ENCODE peak calls at places on chromosomes 13 and 19, in ten cellular contexts. F is stomach, C is right cardiac atrium, R is MG63, Q is IMR-90, O is Caco-2, H is heart right ventricle, N is psoas muscle, L is adrenal gland, X is upper lobe of right lung. W is an unnamed sample.

GRCh38 chr19:2507109-2507508 is 31.2 kb downstream of the GADD45B start:
- DNase-seq in R (peak; percentile 32), N (no peak), L (no peak), X (no peak), F (peak; percentile 65), O (no peak), C (no peak), Q (peak; percentile 89), H (no peak), W (peak; percentile 32)

GRCh38 chr19:3132971-3133792 is 2.7 kb upstream of the GNA15 start:
- DNase-seq in X (peak; percentile 74), C (no peak), F (no peak), O (no peak), R (no peak), Q (peak; percentile 21), H (peak; percentile 37), N (no peak), L (peak; percentile 53), W (peak; percentile 64)

GRCh38 chr19:9354651-9355050 is 8.2 kb upstream of the ZNF177 start:
- DNase-seq in C (no peak), H (no peak), F (no peak), Q (no peak), O (no peak), X (no peak), L (no peak), R (no peak), N (no peak), W (no peak)

GRCh38 chr13:43732726-43733125 is 54.0 kb downstream of the ENOX1 start:
- DNase-seq in O (no peak), N (no peak), R (no peak), H (no peak), X (no peak), L (no peak), F (no peak), C (no peak), Q (no peak), W (no peak)

GRCh38 chr13:109074436-109074835 is 445.0 kb downstream of the MYO16 start:
- DNase-seq in H (no peak), C (no peak), F (no peak), N (no peak), X (no peak), Q (no peak), O (no peak), L (no peak), R (no peak), W (no peak)

GRCh38 chr19:7856277-7856581 is 18.0 kb downstream of the PRR36 start:
- DNase-seq in R (no peak), C (no peak), Q (no peak), N (no peak), H (no peak), F (no peak), L (no peak), O (no peak), X (no peak), W (no peak)

GRCh38 chr19:50361290-50362029 is 4.0 kb downstream of the NAPSA start:
- DNase-seq in L (no peak), C (no peak), X (peak; percentile 86), Q (no peak), O (no peak), F (no peak), H (no peak), N (no peak), R (no peak), W (peak; percentile 65)

GRCh38 chr13:52615817-52616216 is 26.4 kb upstream of the HNRNPA1L2 start:
- DNase-seq in C (no peak), R (no peak), H (no peak), X (no peak), Q (no peak), F (no peak), L (no peak), N (no peak), O (no peak), W (peak; percentile 14)

GRCh38 chr13:30868806-30869470 is 37.1 kb upstream of the MEDAG start:
- DNase-seq in L (no peak), Q (peak; percentile 45), C (no peak), N (no peak), O (no peak), X (no peak), F (no peak), R (peak; percentile 72), H (no peak), W (no peak)

GRCh38 chr19:15935167-15935702 is 906 bp upstream of the CYP4F11 start:
- DNase-seq in R (peak; percentile 41), Q (no peak), F (no peak), C (no peak), N (no peak), O (no peak), H (no peak), L (no peak), X (no peak), W (no peak)

GRCh38 chr13:110570886-110571285 is 9.4 kb upstream of the RAB20 start:
- DNase-seq in Q (no peak), H (no peak), F (no peak), C (no peak), R (no peak), N (no peak), X (peak; percentile 42), L (no peak), O (no peak), W (no peak)

GRCh38 chr19:19900124-19900523 is 622 bp upstream of the ZNF93 start:
- DNase-seq in Q (peak; percentile 75), H (no peak), C (no peak), L (no peak), X (no peak), F (no peak), O (no peak), N (no peak), R (peak; percentile 21), W (peak; percentile 5)
- H3K4me3 ChIP-seq in Q (peak overlapping the region; percentile 73), H (peak overlapping the region; percentile 79), C (peak overlapping the region; percentile 77), L (no peak overlapping the region), X (peak overlapping the region; percentile 80), F (peak overlapping the region; percentile 71), O (peak overlapping the region; percentile 64), N (peak overlapping the region; percentile 81), R (peak overlapping the region; percentile 84), W (peak overlapping the region; percentile 76)

GRCh38 chr13:46472384-46472783 is 80.6 kb upstream of the LRCH1 start:
- DNase-seq in N (no peak), X (no peak), R (no peak), Q (no peak), O (peak; percentile 59), F (no peak), C (no peak), H (no peak), L (no peak), W (no peak)
- H3K4me3 ChIP-seq in N (no peak overlapping the region), X (no peak overlapping the region), R (no peak overlapping the region), Q (no peak overlapping the region), O (no peak overlapping the region), F (no peak overlapping the region), C (no peak overlapping the region), H (no peak overlapping the region), L (no peak overlapping the region), W (no peak overlapping the region)

GRCh38 chr19:42348211-42348610 is 22.8 kb downstream of the MEGF8 start:
- DNase-seq in N (no peak), H (no peak), F (no peak), R (no peak), L (no peak), O (no peak), Q (no peak), X (no peak), C (no peak), W (no peak)

GRCh38 chr19:42345191-42345812 is 19.9 kb downstream of the MEGF8 start:
- DNase-seq in N (no peak), C (no peak), F (no peak), O (no peak), R (no peak), Q (peak; percentile 38), H (no peak), X (no peak), L (no peak), W (no peak)

GRCh38 chr19:42349378-42350107 is 24.1 kb downstream of the MEGF8 start:
- DNase-seq in X (no peak), F (no peak), C (no peak), O (no peak), R (no peak), Q (no peak), H (no peak), L (no peak), N (no peak), W (peak; percentile 47)

GRCh38 chr19:42343344-42344110 is 18.1 kb downstream of the MEGF8 start:
- DNase-seq in H (no peak), F (no peak), C (peak; percentile 52), O (no peak), Q (no peak), X (no peak), L (no peak), N (no peak), R (no peak), W (peak; percentile 89)

GRCh38 chr19:42344336-42344893 is 19.0 kb downstream of the MEGF8 start:
- DNase-seq in R (no peak), Q (no peak), N (no peak), L (no peak), O (no peak), H (no peak), C (peak; percentile 34), F (no peak), X (no peak), W (peak; percentile 45)
- H3K4me3 ChIP-seq in R (no peak overlapping the region), Q (no peak overlapping the region), N (no peak overlapping the region), L (no peak overlapping the region), O (no peak overlapping the region), H (no peak overlapping the region), C (no peak overlapping the region), F (no peak overlapping the region), X (no peak overlapping the region), W (no peak overlapping the region)

GRCh38 chr13:41006296-41006695 is 12.8 kb downstream of the ELF1 start:
- DNase-seq in H (no peak), Q (no peak), L (no peak), R (no peak), X (no peak), C (no peak), F (no peak), N (no peak), O (no peak), W (no peak)

GRCh38 chr13:41004875-41005693 is 14.0 kb downstream of the ELF1 start:
- DNase-seq in C (no peak), X (no peak), H (no peak), L (no peak), N (no peak), O (no peak), R (no peak), Q (no peak), F (no peak), W (no peak)

GRCh38 chr13:41006951-41007350 is 12.2 kb downstream of the ELF1 start:
- DNase-seq in O (no peak), L (no peak), Q (no peak), N (no peak), X (no peak), H (no peak), R (no peak), C (no peak), F (no peak), W (no peak)

GRCh38 chr13:41007359-41008118 is 11.6 kb downstream of the ELF1 start:
- DNase-seq in O (no peak), Q (peak; percentile 30), L (no peak), R (no peak), H (no peak), X (no peak), C (no peak), N (no peak), F (no peak), W (no peak)

DNA sequence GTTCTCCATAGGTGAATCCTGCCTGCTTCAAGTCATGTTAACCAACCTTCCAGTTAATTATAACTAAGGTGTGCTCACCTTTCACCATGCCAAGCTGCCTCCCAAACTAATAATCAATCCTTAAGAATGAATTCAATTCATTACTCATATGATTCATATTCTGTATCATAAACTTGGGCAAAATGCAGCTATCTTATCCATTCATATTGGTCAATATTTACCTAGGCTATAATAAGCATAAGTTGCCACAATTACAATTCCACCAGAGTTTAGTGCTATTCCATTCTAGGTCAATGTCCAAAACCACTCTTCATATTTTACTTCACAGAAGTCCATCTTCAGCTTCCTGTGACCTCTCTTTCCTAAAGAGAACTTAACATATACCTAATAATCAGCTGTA is 13.4 kb downstream of the ELF1 start:
- DNase-seq in O (no peak), N (no peak), Q (no peak), F (no peak), L (no peak), X (no peak), R (no peak), H (no peak), C (no peak), W (no peak)
- H3K4me3 ChIP-seq in O (no peak overlapping the region), N (no peak overlapping the region), Q (no peak overlapping the region), F (no peak overlapping the region), L (no peak overlapping the region), X (no peak overlapping the region), R (no peak overlapping the region), H (no peak overlapping the region), C (no peak overlapping the region), W (no peak overlapping the region)